ENCODE peak calls at places on chromosome 2, in four cellular contexts. P is HepG2, O is K562, G is GM12878. F is an unnamed sample.

GRCh38 chr2:134261398-134262131 is 7.7 kb downstream of the MGAT5 start:
- DNase-seq in P (no peak), O (no peak), G (no peak), F (no peak)

GRCh38 chr2:152098798-152099654 is at the start of gene CACNB4:
- DNase-seq in P (no peak), O (no peak), G (no peak), F (peak)

GRCh38 chr2:234075947-234076346 is 25.4 kb downstream of the SPP2 start:
- DNase-seq in P (no peak), O (no peak), G (no peak), F (no peak)

GRCh38 chr2:237294509-237294908 is 119.5 kb downstream of the COL6A3 start:
- DNase-seq in P (no peak), O (no peak), G (no peak), F (no peak)

GRCh38 chr2:181575024-181575649 is 81.8 kb downstream of the CERKL start:
- DNase-seq in P (no peak), O (no peak), G (no peak), F (no peak)

GRCh38 chr2:74502720-74503505 is 3.5 kb upstream of the LBX2 start:
- DNase-seq in P (peak), O (peak), G (no peak), F (peak)

GRCh38 chr2:172431993-172432392 is 4.6 kb downstream of the ITGA6 start:
- DNase-seq in P (no peak), O (no peak), G (no peak), F (no peak)

GRCh38 chr2:239465017-239466001 is 64.5 kb upstream of the HDAC4 start:
- DNase-seq in P (no peak), O (no peak), G (no peak), F (peak)

DNA sequence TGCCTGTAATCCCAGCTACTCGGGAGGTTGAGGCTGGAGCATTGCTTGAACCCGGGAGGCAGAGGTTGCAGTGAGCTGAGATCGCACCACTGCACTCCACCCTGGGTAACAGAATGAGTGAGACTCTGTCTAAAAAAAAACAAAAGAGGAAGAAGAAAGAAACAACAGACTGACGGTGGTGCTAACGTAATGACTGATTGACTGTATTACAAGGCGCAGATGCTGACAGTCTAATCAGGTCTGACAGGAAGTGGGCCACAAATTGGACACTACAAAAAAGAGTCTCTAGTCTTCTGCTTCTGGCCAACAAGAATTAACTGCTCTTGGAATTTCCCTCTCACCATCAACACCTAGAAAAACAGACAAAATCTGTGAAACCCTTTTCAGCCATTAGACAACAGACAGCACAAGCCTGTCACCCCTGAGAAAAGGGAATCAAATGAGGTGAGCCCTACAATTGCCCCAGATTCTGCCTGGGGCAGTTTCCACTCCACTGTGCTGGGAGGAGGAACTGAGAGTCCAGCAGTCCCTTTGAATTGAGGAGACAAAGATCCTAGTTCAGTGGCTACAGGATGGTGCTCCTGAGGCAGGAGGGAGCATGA is 43.2 kb downstream of the SNED1 start:
- DNase-seq in P (no peak), O (no peak), G (peak), F (no peak)
- H3K27ac ChIP-seq in P (no peak), O (no peak), G (peak), F (no peak)

GRCh38 chr2:235999011-235999410 is 169.2 kb downstream of the GBX2 start:
- DNase-seq in P (no peak), O (no peak), G (no peak), F (no peak)

GRCh38 chr2:236001166-236001828 is 166.9 kb downstream of the GBX2 start:
- DNase-seq in P (no peak), O (no peak), G (no peak), F (no peak)

GRCh38 chr2:236001854-236002253 is 166.3 kb downstream of the GBX2 start:
- DNase-seq in P (no peak), O (no peak), G (no peak), F (no peak)

GRCh38 chr2:235992024-235992423 is 176.2 kb downstream of the GBX2 start:
- DNase-seq in P (no peak), O (no peak), G (no peak), F (no peak)

GRCh38 chr2:235996419-235996818 is 171.8 kb downstream of the GBX2 start:
- DNase-seq in P (no peak), O (no peak), G (no peak), F (no peak)
- TF ChIP-seq CHD2 in P (no peak), O (no peak), G (no peak), F (no peak)

GRCh38 chr2:33598472-33599174 is 476 bp downstream of the FAM98A start:
- DNase-seq in P (peak), O (peak), G (peak), F (peak)
- TF ChIP-seq CHD4 in P (no peak), O (no peak), G (no peak), F (no peak)

GRCh38 chr2:20136149-20136548 is 84.7 kb upstream of the LAPTM4A start:
- DNase-seq in P (no peak), O (no peak), G (no peak), F (no peak)

GRCh38 chr2:20129320-20130274 is 78.2 kb upstream of the LAPTM4A start:
- DNase-seq in P (no peak), O (no peak), G (no peak), F (no peak)

GRCh38 chr2:20130821-20131645 is 79.6 kb upstream of the LAPTM4A start:
- DNase-seq in P (no peak), O (no peak), G (no peak), F (no peak)

GRCh38 chr2:20135631-20136050 is 84.2 kb upstream of the LAPTM4A start:
- DNase-seq in P (peak), O (peak), G (no peak), F (peak)

DNA sequence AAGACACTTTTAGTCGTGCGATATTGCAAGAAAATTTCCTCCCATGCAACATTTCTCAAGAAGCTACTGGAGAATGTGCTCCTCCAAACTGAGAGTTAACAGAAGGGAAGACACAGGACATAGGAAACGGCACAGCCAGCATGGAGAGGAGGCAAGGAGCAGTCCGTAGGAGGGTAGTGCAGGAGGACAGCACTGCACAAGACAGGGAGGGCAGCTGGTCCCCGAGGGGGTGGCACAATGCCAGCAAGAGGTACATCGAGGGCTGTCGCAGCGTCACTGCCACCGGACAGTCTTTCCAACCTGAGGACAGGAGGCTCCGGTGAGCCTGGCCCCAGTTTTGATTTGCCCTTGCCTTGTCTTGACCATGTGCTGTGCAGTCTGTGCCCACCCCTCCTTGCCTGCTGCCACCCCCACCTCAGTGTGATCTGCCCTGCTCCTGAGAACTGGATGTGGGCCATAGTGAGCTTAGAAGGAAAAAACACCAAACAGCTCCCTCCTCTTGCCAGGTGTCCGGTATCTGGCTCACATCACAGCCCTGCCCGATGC is 81.6 kb upstream of the LAPTM4A start:
- DNase-seq in P (no peak), O (no peak), G (no peak), F (no peak)
- H3K27ac ChIP-seq in P (no peak), O (no peak), G (no peak), F (peak)

GRCh38 chr2:149175956-149176355 is 137.5 kb downstream of the LYPD6B start:
- DNase-seq in P (no peak), O (no peak), G (no peak), F (no peak)
- TF ChIP-seq CHD2 in P (no peak), O (no peak), G (no peak), F (no peak)

F was measured in A549.